ENCODE peak calls at places on chromosome 21, in ten cellular contexts. Y, Z, N, F, M, S, R, C, I and W are unnamed samples.
A peak's percentile ranks its signal among the peaks of the same experiment; 100 is the strongest.

GRCh38 chr21:25025596-25025995 is 581.7 kb downstream of the MRPL39 start:
- DNase-seq in Y (no peak), Z (no peak), N (no peak), F (no peak), M (no peak), S (no peak), R (no peak), C (no peak), I (no peak), W (no peak)

GRCh38 chr21:41648591-41649031 is 118.2 kb downstream of the RIPK4 start:
- DNase-seq in Y (no peak), Z (no peak), N (peak; percentile 88), F (no peak), M (no peak), S (no peak), R (no peak), C (no peak), I (peak; percentile 69), W (peak; percentile 67)

GRCh38 chr21:34812510-34813265 is 143.9 kb downstream of the CLIC6 start:
- DNase-seq in Y (no peak), Z (no peak), N (peak; percentile 88), F (no peak), M (no peak), S (no peak), R (no peak), C (peak; percentile 94), I (peak; percentile 98), W (peak; percentile 86)

GRCh38 chr21:45582128-45582527 is 39.9 kb upstream of the SLC19A1 start:
- DNase-seq in Y (peak; percentile 46), Z (peak; percentile 55), N (no peak), F (no peak), M (no peak), S (no peak), R (peak; percentile 45), C (no peak), I (no peak), W (no peak)

GRCh38 chr21:36422279-36423098 is 37.3 kb downstream of the CHAF1B start:
- DNase-seq in Y (peak; percentile 73), Z (no peak), N (peak; percentile 88), F (no peak), M (no peak), S (peak; percentile 72), R (peak; percentile 62), C (peak; percentile 32), I (peak; percentile 65), W (peak; percentile 52)

GRCh38 chr21:35658242-35658641 is 402.1 kb downstream of the SETD4 start:
- DNase-seq in Y (no peak), Z (no peak), N (peak; percentile 77), F (no peak), M (no peak), S (no peak), R (no peak), C (peak; percentile 87), I (peak; percentile 94), W (peak; percentile 81)

GRCh38 chr21:29710498-29710897 is 229.3 kb downstream of the GRIK1 start:
- DNase-seq in Y (no peak), Z (no peak), N (no peak), F (no peak), M (no peak), S (no peak), R (no peak), C (no peak), I (no peak), W (no peak)

GRCh38 chr21:36150192-36150711 is 6.4 kb upstream of the DOP1B start:
- DNase-seq in Y (no peak), Z (no peak), N (peak; percentile 37), F (no peak), M (no peak), S (peak; percentile 31), R (peak; percentile 72), C (peak; percentile 51), I (peak; percentile 55), W (peak; percentile 23)

GRCh38 chr21:42855143-42855936 is 24.0 kb downstream of the WDR4 start:
- DNase-seq in Y (peak; percentile 87), Z (peak; percentile 68), N (no peak), F (no peak), M (no peak), S (no peak), R (no peak), C (no peak), I (no peak), W (no peak)
- H3K4me3 ChIP-seq in Y (no peak overlapping the region), Z (no peak overlapping the region), N (no peak overlapping the region), F (no peak overlapping the region), M (no peak overlapping the region), S (no peak overlapping the region), R (no peak overlapping the region), C (no peak overlapping the region), I (no peak overlapping the region), W (no peak overlapping the region)

DNA sequence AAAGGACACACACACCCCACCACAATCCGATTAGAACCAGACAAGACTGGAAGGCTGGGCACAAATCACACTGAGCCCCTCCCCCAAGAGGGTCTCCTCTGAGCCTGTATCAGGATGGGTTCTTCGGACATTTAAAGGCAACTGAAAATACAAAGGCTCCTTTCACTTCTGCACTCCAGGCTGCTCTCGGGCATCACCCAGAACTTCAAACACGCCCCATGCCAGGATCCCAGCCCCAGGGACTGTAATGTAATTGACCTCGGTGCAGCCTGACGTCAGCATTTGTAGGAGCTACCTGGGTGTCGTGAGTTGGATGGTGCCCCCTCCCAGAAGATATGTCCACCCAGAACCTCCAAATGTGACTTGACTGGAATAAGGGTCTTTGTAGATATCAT is 95.3 kb downstream of the PSMG1 start:
- DNase-seq in Y (no peak), Z (no peak), N (no peak), F (no peak), M (no peak), S (no peak), R (no peak), C (no peak), I (no peak), W (no peak)
- H3K4me3 ChIP-seq in Y (no peak overlapping the region), Z (no peak overlapping the region), N (no peak overlapping the region), F (no peak overlapping the region), M (no peak overlapping the region), S (no peak overlapping the region), R (peak overlapping the region; percentile 22), C (no peak overlapping the region), I (no peak overlapping the region), W (no peak overlapping the region)

GRCh38 chr21:43983390-43983789 is 28.7 kb upstream of the TRAPPC10 start:
- DNase-seq in Y (no peak), Z (no peak), N (no peak), F (no peak), M (no peak), S (no peak), R (no peak), C (no peak), I (no peak), W (no peak)

GRCh38 chr21:43981871-43982210 is 30.3 kb upstream of the TRAPPC10 start:
- DNase-seq in Y (no peak), Z (no peak), N (no peak), F (no peak), M (no peak), S (no peak), R (no peak), C (no peak), I (no peak), W (no peak)

GRCh38 chr21:43982489-43983078 is 29.5 kb upstream of the TRAPPC10 start:
- DNase-seq in Y (no peak), Z (no peak), N (no peak), F (no peak), M (no peak), S (no peak), R (no peak), C (no peak), I (no peak), W (no peak)

GRCh38 chr21:43979654-43980053 is 32.5 kb upstream of the TRAPPC10 start:
- DNase-seq in Y (no peak), Z (no peak), N (no peak), F (no peak), M (no peak), S (no peak), R (no peak), C (no peak), I (no peak), W (no peak)

GRCh38 chr21:43981151-43981870 is 30.8 kb upstream of the TRAPPC10 start:
- DNase-seq in Y (no peak), Z (no peak), N (no peak), F (no peak), M (no peak), S (no peak), R (no peak), C (no peak), I (no peak), W (no peak)
- H3K4me3 ChIP-seq in Y (no peak overlapping the region), Z (no peak overlapping the region), N (no peak overlapping the region), F (no peak overlapping the region), M (no peak overlapping the region), S (no peak overlapping the region), R (no peak overlapping the region), C (no peak overlapping the region), I (no peak overlapping the region), W (no peak overlapping the region)

DNA sequence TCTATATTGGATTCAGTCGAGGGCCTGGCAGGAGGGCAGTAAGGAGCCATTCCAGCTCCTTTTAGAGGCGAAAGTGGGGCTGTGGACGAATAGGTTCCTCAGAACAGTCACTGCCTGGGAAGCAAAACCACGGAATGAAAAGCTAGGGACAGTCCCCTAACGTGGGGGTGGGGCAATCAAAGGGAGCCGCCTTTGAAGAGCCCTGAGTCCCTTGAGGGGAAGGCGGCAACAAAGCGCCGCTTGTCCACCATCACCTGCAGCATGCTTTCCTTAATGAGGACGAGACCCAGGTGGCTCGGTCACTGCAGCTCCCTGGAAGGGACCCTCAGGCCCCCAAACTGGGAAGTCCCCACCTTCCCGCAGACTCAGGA is 184.7 kb downstream of the ETS2 start:
- DNase-seq in Y (peak; percentile 74), Z (no peak), N (no peak), F (no peak), M (no peak), S (no peak), R (no peak), C (no peak), I (no peak), W (peak; percentile 21)
- H3K4me3 ChIP-seq in Y (no peak overlapping the region), Z (no peak overlapping the region), N (no peak overlapping the region), F (no peak overlapping the region), M (no peak overlapping the region), S (no peak overlapping the region), R (no peak overlapping the region), C (no peak overlapping the region), I (no peak overlapping the region), W (no peak overlapping the region)